ENCODE peak calls at places on chromosomes 13 and 19, in five cellular contexts. W is SK-N-SH, Q is K562, S is HepG2, V is GM12878. B is an unnamed sample.

GRCh38 chr19:51145926-51146493 is 3.9 kb downstream of the SIGLEC7 start:
- DNase-seq in W (no peak), Q (no peak), S (no peak), V (no peak), B (no peak)

GRCh38 chr19:14002571-14003278 is 3.4 kb downstream of the RFX1 start:
- DNase-seq in W (no peak), Q (peak), S (no peak), V (peak), B (no peak)

GRCh38 chr19:58558066-58558622 is at the start of gene UBE2M:
- DNase-seq in W (no peak), Q (peak), S (no peak), V (no peak), B (no peak)

GRCh38 chr19:9916719-9917118 is 19.6 kb downstream of the OLFM2 start:
- DNase-seq in W (no peak), Q (no peak), S (no peak), V (no peak), B (no peak)

GRCh38 chr19:5078179-5078578 is 109.3 kb downstream of the KDM4B start:
- DNase-seq in W (no peak), Q (no peak), S (no peak), V (no peak), B (peak)

GRCh38 chr13:93963266-93964131 is 516.0 kb downstream of the DCT start:
- DNase-seq in W (no peak), Q (no peak), S (peak), V (no peak), B (no peak)

GRCh38 chr19:18896421-18896841 is 473 bp upstream of the CERS1 start:
- DNase-seq in W (peak), Q (no peak), S (no peak), V (no peak), B (peak)

GRCh38 chr13:98598043-98598442 is 21.1 kb upstream of the STK24 start:
- DNase-seq in W (no peak), Q (no peak), S (peak), V (no peak), B (no peak)

GRCh38 chr13:36746051-36746450 is 72.2 kb downstream of the SERTM1 start:
- DNase-seq in W (no peak), Q (no peak), S (no peak), V (no peak), B (no peak)

GRCh38 chr13:113948034-113948742 is 25.7 kb downstream of the C13orf46 start:
- DNase-seq in W (no peak), Q (no peak), S (no peak), V (no peak), B (no peak)

GRCh38 chr19:23785982-23786381 is 27.3 kb upstream of the ZNF681 start:
- DNase-seq in W (no peak), Q (no peak), S (no peak), V (no peak), B (no peak)

GRCh38 chr13:21898990-21899389 is 228.1 kb downstream of the FGF9 start:
- DNase-seq in W (no peak), Q (no peak), S (no peak), V (no peak), B (no peak)

GRCh38 chr13:51977606-51978005 is 33.6 kb downstream of the ATP7B start:
- DNase-seq in W (no peak), Q (no peak), S (no peak), V (no peak), B (no peak)

GRCh38 chr19:33159893-33160292 is 28.0 kb downstream of the WDR88 start:
- DNase-seq in W (no peak), Q (no peak), S (no peak), V (no peak), B (no peak)

GRCh38 chr13:41512441-41512840 is 55.1 kb downstream of the RGCC start:
- DNase-seq in W (no peak), Q (no peak), S (no peak), V (no peak), B (no peak)

GRCh38 chr13:24274452-24274971 is 34.9 kb upstream of the C1QTNF9 start:
- DNase-seq in W (no peak), Q (no peak), S (no peak), V (peak), B (no peak)

GRCh38 chr13:109918179-109918651 is 131.8 kb upstream of the IRS2 start:
- DNase-seq in W (no peak), Q (no peak), S (no peak), V (no peak), B (no peak)

GRCh38 chr13:111159362-111160320 is 44.5 kb downstream of the ARHGEF7 start:
- DNase-seq in W (no peak), Q (no peak), S (no peak), V (no peak), B (no peak)

GRCh38 chr13:99919132-99919531 is 52.4 kb downstream of the ZIC5 start:
- DNase-seq in W (no peak), Q (no peak), S (no peak), V (no peak), B (no peak)

GRCh38 chr13:99269627-99270252 is 11.6 kb upstream of the GPR18 start:
- DNase-seq in W (peak), Q (no peak), S (peak), V (no peak), B (peak)

GRCh38 chr13:84096221-84096620 is 213.9 kb upstream of the SLITRK1 start:
- DNase-seq in W (no peak), Q (no peak), S (no peak), V (no peak), B (no peak)

GRCh38 chr19:19280561-19280960 is 7.5 kb upstream of the TM6SF2 start:
- DNase-seq in W (no peak), Q (no peak), S (no peak), V (no peak), B (no peak)

GRCh38 chr13:74550039-74550438 is 415.8 kb upstream of the KLF12 start:
- DNase-seq in W (no peak), Q (no peak), S (no peak), V (no peak), B (peak)

GRCh38 chr13:112808377-112809140 is 118.7 kb downstream of the ATP11A start:
- DNase-seq in W (no peak), Q (no peak), S (no peak), V (no peak), B (no peak)

GRCh38 chr13:110560606-110561334 is 752 bp downstream of the RAB20 start:
- DNase-seq in W (peak), Q (no peak), S (peak), V (no peak), B (no peak)

GRCh38 chr19:1355974-1356865 is 27.5 kb upstream of the NDUFS7 start:
- DNase-seq in W (no peak), Q (no peak), S (no peak), V (no peak), B (no peak)

GRCh38 chr19:46859637-46860124 is 1.1 kb upstream of the ARHGAP35 start:
- DNase-seq in W (peak), Q (peak), S (peak), V (no peak), B (no peak)

GRCh38 chr13:27770809-27771208 is 21.5 kb upstream of the GSX1 start:
- DNase-seq in W (peak), Q (no peak), S (peak), V (no peak), B (no peak)

GRCh38 chr13:111337206-111337605 is 16.8 kb downstream of the TEX29 start:
- DNase-seq in W (no peak), Q (no peak), S (no peak), V (no peak), B (no peak)

GRCh38 chr13:47332149-47332548 is 435.3 kb upstream of the HTR2A start:
- DNase-seq in W (no peak), Q (no peak), S (no peak), V (no peak), B (no peak)

GRCh38 chr19:10111405-10111811 is at the start of gene P2RY11:
- DNase-seq in W (peak), Q (peak), S (no peak), V (peak), B (peak)

DNA sequence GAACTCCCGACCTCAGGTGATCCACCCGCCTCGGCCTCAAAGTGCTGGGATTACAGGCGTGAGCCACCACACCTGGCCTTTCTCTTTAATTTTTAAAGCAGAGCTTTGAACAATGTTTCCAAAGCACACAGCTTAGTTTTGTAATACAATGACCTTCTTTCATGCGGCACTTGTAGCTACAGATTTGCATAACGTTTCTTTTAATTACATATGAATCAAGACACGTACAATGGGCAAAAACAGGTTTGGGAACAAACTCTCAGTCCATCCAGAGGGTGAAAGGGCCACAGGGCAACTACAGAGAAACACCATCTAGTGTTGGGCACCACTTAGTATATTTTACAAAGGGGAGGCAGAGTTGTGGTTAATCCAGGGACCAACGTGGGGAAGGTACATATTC is 19.0 kb upstream of the S1PR4 start:
- DNase-seq in W (no peak), Q (no peak), S (no peak), V (no peak), B (no peak)
- TF ChIP-seq GABPA in W (no peak), Q (no peak), S (no peak), V (no peak), B (no peak)

GRCh38 chr13:43983373-43983772 is 103.7 kb downstream of the LACC1 start:
- DNase-seq in W (no peak), Q (no peak), S (no peak), V (no peak), B (no peak)

GRCh38 chr13:43986395-43986794 is 106.7 kb downstream of the LACC1 start:
- DNase-seq in W (no peak), Q (no peak), S (no peak), V (no peak), B (no peak)

GRCh38 chr13:43984292-43984691 is 104.6 kb downstream of the LACC1 start:
- DNase-seq in W (no peak), Q (no peak), S (no peak), V (no peak), B (no peak)

GRCh38 chr13:43988302-43988701 is 108.6 kb downstream of the LACC1 start:
- DNase-seq in W (no peak), Q (no peak), S (no peak), V (no peak), B (no peak)

GRCh38 chr13:43985437-43986051 is 105.8 kb downstream of the LACC1 start:
- DNase-seq in W (no peak), Q (no peak), S (no peak), V (no peak), B (no peak)
- TF ChIP-seq REST in W (no peak), Q (no peak), S (no peak), V (no peak), B (no peak)

GRCh38 chr13:49653478-49653877 is 25.2 kb downstream of the ARL11 start:
- DNase-seq in W (no peak), Q (no peak), S (no peak), V (no peak), B (no peak)
- TF ChIP-seq GABPA in W (no peak), Q (no peak), S (no peak), V (no peak), B (no peak)

GRCh38 chr19:8320564-8321066 is 560 bp downstream of the NDUFA7 start:
- DNase-seq in W (no peak), Q (no peak), S (peak), V (no peak), B (no peak)
- TF ChIP-seq REST in W (no peak), Q (no peak), S (no peak), V (no peak), B (no peak)

GRCh38 chr19:54533476-54533875 is 30.8 kb downstream of the LAIR2 start:
- DNase-seq in W (no peak), Q (no peak), S (no peak), V (no peak), B (no peak)

GRCh38 chr19:54532528-54532927 is 29.9 kb downstream of the LAIR2 start:
- DNase-seq in W (no peak), Q (no peak), S (no peak), V (peak), B (no peak)

GRCh38 chr19:54534156-54534555 is 31.5 kb downstream of the LAIR2 start:
- DNase-seq in W (no peak), Q (no peak), S (no peak), V (no peak), B (no peak)

GRCh38 chr19:54535601-54536000 is 33.0 kb downstream of the LAIR2 start:
- DNase-seq in W (no peak), Q (no peak), S (no peak), V (no peak), B (no peak)

GRCh38 chr19:54536956-54537355 is 34.3 kb downstream of the LAIR2 start:
- DNase-seq in W (no peak), Q (no peak), S (no peak), V (no peak), B (no peak)
- TF ChIP-seq GABPA in W (no peak), Q (no peak), S (no peak), V (no peak), B (no peak)

GRCh38 chr19:49502866-49503581 is 6.8 kb downstream of the RPS11 start:
- DNase-seq in W (peak), Q (peak), S (peak), V (no peak), B (peak)

GRCh38 chr19:49503582-49503962 is 7.3 kb downstream of the RPS11 start:
- DNase-seq in W (no peak), Q (no peak), S (no peak), V (no peak), B (no peak)

GRCh38 chr19:49507803-49508494 is 4.5 kb upstream of the FCGRT start:
- DNase-seq in W (no peak), Q (no peak), S (no peak), V (no peak), B (no peak)

GRCh38 chr19:49506575-49507105 is 5.8 kb upstream of the FCGRT start:
- DNase-seq in W (peak), Q (peak), S (peak), V (no peak), B (peak)
- TF ChIP-seq REST in W (no peak), Q (no peak), S (no peak), V (no peak), B (no peak)

DNA sequence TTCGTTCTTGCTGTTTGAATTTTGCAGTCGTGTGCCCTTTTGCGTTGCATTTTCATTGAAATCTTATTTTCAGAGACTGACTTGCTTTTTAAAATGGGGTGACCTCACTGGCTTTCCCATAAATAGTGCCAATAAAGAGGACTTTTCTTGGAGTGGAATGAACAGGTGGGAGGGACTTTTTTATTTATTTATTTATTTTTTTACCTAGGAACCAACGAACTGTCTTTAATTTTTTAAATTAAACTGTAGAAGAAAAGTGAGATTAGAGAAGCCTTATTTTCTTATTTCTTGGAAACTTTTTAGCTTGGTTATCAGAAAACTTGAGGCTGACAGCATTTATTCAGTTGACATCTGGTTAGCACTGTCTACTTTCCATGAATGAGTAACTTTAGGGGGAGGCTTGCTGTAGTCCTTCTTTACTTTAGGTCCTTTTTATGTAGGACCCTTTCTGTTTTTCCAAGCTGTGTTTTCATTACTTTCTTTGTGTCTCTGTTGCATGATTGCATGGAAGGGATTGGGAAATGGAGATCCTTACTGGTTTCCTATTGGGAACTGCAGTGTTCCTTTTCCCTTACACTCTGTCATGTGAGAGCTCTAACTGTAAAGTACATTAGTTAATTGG is 1.7 kb downstream of the SLAIN1 start:
- DNase-seq in W (no peak), Q (no peak), S (no peak), V (no peak), B (no peak)
- TF ChIP-seq GABPA in W (no peak), Q (no peak), S (no peak), V (no peak), B (no peak)

B was measured in HL-60.